ENCODE peak calls at places on chromosomes 12 and 14, in four cellular contexts. K, Z, U and J are unnamed samples.

GRCh38 chr14:22113401-22113800 is 439.8 kb upstream of the OR4E1 start:
- DNase-seq in K (peak; percentile 20), Z (no peak), U (no peak), J (no peak)

GRCh38 chr14:52936437-52936836 is 14.4 kb downstream of the FERMT2 start:
- DNase-seq in K (no peak), Z (no peak), U (no peak), J (no peak)

GRCh38 chr14:100406505-100407131 is 83.5 kb downstream of the SLC25A47 start:
- DNase-seq in K (peak; percentile 26), Z (no peak), U (no peak), J (no peak)

GRCh38 chr12:42982828-42983227 is 393.3 kb upstream of the PRICKLE1 start:
- DNase-seq in K (no peak), Z (no peak), U (no peak), J (no peak)

GRCh38 chr12:30795660-30796507 is 41.1 kb upstream of the CAPRIN2 start:
- DNase-seq in K (peak; percentile 13), Z (peak; percentile 49), U (peak; percentile 58), J (peak; percentile 79)

GRCh38 chr14:66008631-66009030 is 477.5 kb upstream of the CCDC196 start:
- DNase-seq in K (no peak), Z (no peak), U (no peak), J (no peak)

GRCh38 chr14:49972199-49972671 is 79.4 kb downstream of the ARF6 start:
- DNase-seq in K (no peak), Z (no peak), U (no peak), J (no peak)

GRCh38 chr14:88075298-88075981 is 70.5 kb downstream of the GPR65 start:
- DNase-seq in K (no peak), Z (no peak), U (no peak), J (no peak)

GRCh38 chr14:24565766-24566165 is 10.3 kb downstream of the CTSG start:
- DNase-seq in K (no peak), Z (no peak), U (no peak), J (no peak)

GRCh38 chr12:124847675-124848074 is 16.0 kb downstream of the SCARB1 start:
- DNase-seq in K (no peak), Z (no peak), U (peak; percentile 93), J (no peak)

GRCh38 chr14:22472935-22473854 is 115.8 kb downstream of the DAD1 start:
- DNase-seq in K (no peak), Z (peak; percentile 48), U (no peak), J (no peak)

GRCh38 chr12:55929306-55929791 is 1.6 kb upstream of the DGKA start:
- DNase-seq in K (peak; percentile 92), Z (peak; percentile 89), U (no peak), J (no peak)

GRCh38 chr12:27193854-27194544 is 50.1 kb upstream of the STK38L start:
- DNase-seq in K (no peak), Z (no peak), U (no peak), J (no peak)

GRCh38 chr14:71474291-71474690 is 457.9 kb upstream of the RGS6 start:
- DNase-seq in K (no peak), Z (no peak), U (no peak), J (no peak)

GRCh38 chr14:100656996-100657395 is 69.7 kb upstream of the DLK1 start:
- DNase-seq in K (no peak), Z (no peak), U (no peak), J (no peak)

GRCh38 chr12:112473056-112473455 is 54.3 kb downstream of the PTPN11 start:
- DNase-seq in K (no peak), Z (no peak), U (no peak), J (no peak)

GRCh38 chr14:69574266-69574953 is at the start of gene CCDC177:
- DNase-seq in K (peak; percentile 66), Z (peak; percentile 67), U (peak; percentile 68), J (peak; percentile 91)

GRCh38 chr12:65696227-65696626 is 128.1 kb upstream of the HMGA2 start:
- DNase-seq in K (no peak), Z (no peak), U (no peak), J (no peak)

GRCh38 chr14:101355284-101355683 is 206.0 kb upstream of the DIO3 start:
- DNase-seq in K (no peak), Z (no peak), U (no peak), J (no peak)

GRCh38 chr12:90407841-90408240 is 547.1 kb downstream of the CCER1 start:
- DNase-seq in K (no peak), Z (no peak), U (no peak), J (no peak)

GRCh38 chr12:84888861-84889260 is 23.7 kb downstream of the SLC6A15 start:
- DNase-seq in K (no peak), Z (no peak), U (no peak), J (no peak)

GRCh38 chr14:64912256-64912655 is 2.0 kb upstream of the CHURC1 start:
- DNase-seq in K (no peak), Z (no peak), U (no peak), J (no peak)

GRCh38 chr12:56521209-56521589 is 421 bp upstream of the RBMS2 start:
- DNase-seq in K (no peak), Z (no peak), U (no peak), J (no peak)

GRCh38 chr14:97077253-97077653 is 280.1 kb downstream of the VRK1 start:
- DNase-seq in K (no peak), Z (peak; percentile 24), U (peak; percentile 34), J (no peak)

GRCh38 chr12:49325606-49326005 is 2.6 kb downstream of the TROAP start:
- DNase-seq in K (no peak), Z (no peak), U (no peak), J (no peak)

GRCh38 chr14:48536318-48536717 is 860.9 kb upstream of the MDGA2 start:
- DNase-seq in K (no peak), Z (no peak), U (no peak), J (peak; percentile 35)

GRCh38 chr14:72864712-72865365 is 29.1 kb downstream of the DPF3 start:
- DNase-seq in K (no peak), Z (no peak), U (no peak), J (no peak)

GRCh38 chr14:103483600-103483999 is 39.0 kb downstream of the CKB start:
- DNase-seq in K (no peak), Z (no peak), U (no peak), J (no peak)

GRCh38 chr12:132379996-132380395 is 50.6 kb upstream of the GALNT9 start:
- DNase-seq in K (no peak), Z (no peak), U (peak; percentile 16), J (no peak)

GRCh38 chr14:91281346-91281745 is 36.8 kb upstream of the GPR68 start:
- DNase-seq in K (no peak), Z (no peak), U (no peak), J (no peak)

GRCh38 chr12:9404469-9405260 is 196.5 kb upstream of the PZP start:
- DNase-seq in K (no peak), Z (no peak), U (no peak), J (peak; percentile 73)

DNA sequence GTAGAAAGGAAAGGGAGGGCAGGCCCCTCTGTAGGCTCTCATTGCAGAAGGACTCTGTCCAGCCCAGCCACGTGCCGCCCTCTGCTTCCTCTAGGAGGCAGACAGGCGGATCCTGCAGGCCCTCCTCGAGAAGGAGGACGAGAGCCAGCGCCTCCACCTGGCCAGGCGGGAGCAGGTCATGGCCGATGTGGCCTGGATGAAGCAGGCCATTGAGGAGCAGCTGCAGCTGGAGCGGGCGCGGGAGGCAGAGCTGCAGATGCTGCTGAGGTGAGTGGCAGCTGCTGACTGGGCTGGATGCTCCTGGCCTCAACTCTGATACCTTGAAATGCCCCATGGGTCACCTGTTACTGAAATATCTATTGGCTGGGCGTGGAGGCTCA is 10.9 kb downstream of the TCHP start:
- DNase-seq in K (no peak), Z (peak; percentile 26), U (no peak), J (peak; percentile 75)
- TF ChIP-seq CTCF in K (no peak), Z (peak; percentile 27), U (no peak), J (peak; percentile 34)

GRCh38 chr12:130333341-130333740 is 4.3 kb upstream of the PIWIL1 start:
- DNase-seq in K (no peak), Z (no peak), U (no peak), J (no peak)

GRCh38 chr12:130334399-130334798 is 3.3 kb upstream of the PIWIL1 start:
- DNase-seq in K (no peak), Z (no peak), U (no peak), J (no peak)

GRCh38 chr12:130335517-130336392 is 1.9 kb upstream of the PIWIL1 start:
- DNase-seq in K (no peak), Z (no peak), U (no peak), J (no peak)

GRCh38 chr12:130336723-130337475 is 788 bp upstream of the PIWIL1 start:
- DNase-seq in K (no peak), Z (no peak), U (no peak), J (no peak)

GRCh38 chr12:130334937-130335336 is 2.8 kb upstream of the PIWIL1 start:
- DNase-seq in K (no peak), Z (no peak), U (peak; percentile 55), J (no peak)
- TF ChIP-seq CTCF in K (no peak), Z (no peak), U (no peak), J (no peak)

GRCh38 chr12:64678248-64678647 is 68.0 kb downstream of the RASSF3 start:
- DNase-seq in K (no peak), Z (no peak), U (no peak), J (no peak)
- TF ChIP-seq CTCF in K (no peak), Z (peak; percentile 43), U (no peak), J (no peak)

GRCh38 chr12:114476159-114476558 is 70.2 kb upstream of the TBX5 start:
- DNase-seq in K (no peak), Z (no peak), U (no peak), J (no peak)
- TF ChIP-seq CTCF in K (no peak), Z (peak; percentile 2), U (peak; percentile 25), J (peak; percentile 12)